ENCODE peak calls at places on chromosome 15, in eight cellular contexts. R, U, S, Z, Y, B, H and V are unnamed samples.

GRCh38 chr15:94324117-94324826 is 92.9 kb downstream of the MCTP2 start:
- DNase-seq in U (no peak), Y (no peak), Z (peak; percentile 28), R (peak; percentile 54), H (peak; percentile 33), S (no peak), B (peak; percentile 70), V (peak; percentile 27)

GRCh38 chr15:31489801-31490646 is 163.4 kb downstream of the KLF13 start:
- DNase-seq in U (peak; percentile 90), S (no peak), B (peak; percentile 78), Z (peak; percentile 39), R (peak; percentile 59), H (no peak), Y (no peak), V (no peak)

GRCh38 chr15:72147416-72147815 is 29.2 kb downstream of the SENP8 start:
- DNase-seq in S (no peak), B (no peak), Z (no peak), R (no peak), U (no peak), H (no peak), Y (no peak), V (no peak)

GRCh38 chr15:23497710-23498111 is 50.7 kb upstream of the GOLGA6L2 start:
- DNase-seq in B (no peak), R (peak; percentile 6), Z (no peak), Y (no peak), H (no peak), S (no peak), U (no peak), V (no peak)

GRCh38 chr15:32029409-32029861 is 880 bp upstream of the CHRNA7 start:
- DNase-seq in Z (no peak), U (no peak), Y (no peak), H (no peak), B (no peak), S (no peak), R (peak; percentile 87), V (no peak)

GRCh38 chr15:94029495-94029894 is 201.9 kb upstream of the MCTP2 start:
- DNase-seq in B (no peak), Z (no peak), Y (no peak), S (no peak), H (no peak), U (no peak), R (no peak), V (peak; percentile 70)

GRCh38 chr15:50257924-50258323 is 7.6 kb downstream of the HDC start:
- DNase-seq in Z (no peak), B (peak; percentile 31), H (no peak), S (no peak), Y (no peak), R (no peak), U (no peak), V (peak; percentile 12)

GRCh38 chr15:42139596-42139995 is 16.8 kb downstream of the PLA2G4F start:
- DNase-seq in H (no peak), R (no peak), U (peak; percentile 78), S (no peak), Z (no peak), B (no peak), Y (no peak), V (no peak)

GRCh38 chr15:29822100-29822684 is at the start of gene TJP1:
- DNase-seq in Y (peak; percentile 69), Z (no peak), S (no peak), H (no peak), R (peak; percentile 88), B (peak; percentile 74), U (no peak), V (peak; percentile 39)

GRCh38 chr15:57562220-57562769 is 29.4 kb upstream of the MYZAP start:
- DNase-seq in H (no peak), S (no peak), Z (no peak), Y (no peak), U (no peak), B (no peak), R (peak; percentile 89), V (no peak)

GRCh38 chr15:93141373-93141790 is 52.4 kb upstream of the RGMA start:
- DNase-seq in U (no peak), H (peak; percentile 13), Y (no peak), B (no peak), R (no peak), Z (no peak), S (no peak), V (no peak)

GRCh38 chr15:87354661-87355410 is 901.7 kb downstream of the NTRK3 start:
- DNase-seq in H (no peak), B (peak; percentile 67), S (no peak), Z (no peak), R (no peak), U (no peak), Y (no peak), V (no peak)

GRCh38 chr15:39919740-39920509 is at the start of gene GPR176:
- DNase-seq in Z (no peak), B (peak; percentile 48), H (peak; percentile 27), S (peak; percentile 13), U (no peak), Y (no peak), R (peak; percentile 59), V (peak; percentile 83)

GRCh38 chr15:83443076-83443847 is 3.9 kb upstream of the SH3GL3 start:
- DNase-seq in U (no peak), Y (no peak), H (no peak), S (no peak), R (no peak), B (no peak), Z (no peak), V (no peak)

GRCh38 chr15:59294961-59295741 is 77.5 kb downstream of the MYO1E start:
- DNase-seq in Y (no peak), Z (no peak), S (no peak), U (no peak), R (no peak), B (peak; percentile 64), H (no peak), V (peak; percentile 69)

GRCh38 chr15:101664303-101664913 is 12.2 kb upstream of the TM2D3 start:
- DNase-seq in S (no peak), R (peak; percentile 27), Z (no peak), H (no peak), U (no peak), Y (no peak), B (no peak), V (no peak)

DNA sequence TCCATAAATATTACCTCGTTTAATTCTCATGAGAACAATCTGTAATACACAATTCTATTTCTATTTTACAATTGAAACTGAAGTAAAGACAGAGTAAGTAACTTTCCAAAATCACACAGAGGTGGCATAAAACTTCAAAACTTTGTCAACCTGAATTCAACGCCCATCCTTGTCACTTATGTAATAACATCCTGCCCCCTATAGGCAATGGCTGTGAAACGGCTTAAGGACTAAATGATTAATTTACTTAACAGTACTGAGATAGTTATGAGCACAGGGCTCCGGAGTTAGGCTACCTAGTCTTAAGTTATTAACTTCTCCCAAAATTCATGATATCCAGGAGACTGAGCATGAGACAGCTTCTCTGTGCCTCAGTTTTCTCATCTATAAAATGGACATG is 293.1 kb upstream of the CHRM5 start:
- DNase-seq in B (peak; percentile 49), Z (no peak), H (no peak), S (no peak), R (no peak), U (no peak), Y (no peak), V (no peak)
- TF ChIP-seq CTCF in B (peak; percentile 25), Z (no peak), H (no peak), S (no peak), R (peak; percentile 62), U (no peak), Y (peak; percentile 41), V (peak; percentile 11)

GRCh38 chr15:100602064-100602821 is at the start of the genes ASB7 and LINS1:
- DNase-seq in H (peak; percentile 99), Z (peak; percentile 100), U (peak; percentile 100), S (peak; percentile 100), R (peak; percentile 100), Y (peak; percentile 99), B (peak; percentile 98), V (peak; percentile 100)
- TF ChIP-seq CTCF in H (no peak), Z (no peak), U (no peak), S (no peak), R (no peak), Y (peak; percentile 48), B (no peak), V (no peak)

DNA sequence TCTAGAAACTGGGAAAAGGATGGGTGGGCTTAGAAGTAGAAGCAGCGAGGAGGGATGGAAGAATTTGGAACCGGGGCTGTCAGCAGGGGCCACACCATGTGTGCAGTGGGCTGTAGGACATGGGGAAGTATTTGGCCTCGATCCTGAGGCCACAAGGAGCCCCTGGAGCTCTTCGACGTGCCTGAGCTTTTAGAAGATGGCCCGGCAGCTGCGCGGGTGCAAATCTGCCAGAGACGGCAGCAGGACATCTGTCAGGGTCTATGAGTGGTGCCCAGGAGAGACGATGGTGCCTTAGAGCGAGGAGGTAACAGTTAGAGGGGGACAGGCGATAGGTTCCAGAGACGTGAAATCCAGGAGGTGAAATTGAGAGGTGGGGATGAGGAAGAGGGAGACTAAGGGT is 321.1 kb downstream of the UACA start:
- DNase-seq in S (no peak), H (no peak), R (no peak), B (no peak), Y (no peak), U (no peak), Z (no peak), V (no peak)
- TF ChIP-seq CTCF in S (no peak), H (no peak), R (no peak), B (no peak), Y (no peak), U (no peak), Z (no peak), V (no peak)

DNA sequence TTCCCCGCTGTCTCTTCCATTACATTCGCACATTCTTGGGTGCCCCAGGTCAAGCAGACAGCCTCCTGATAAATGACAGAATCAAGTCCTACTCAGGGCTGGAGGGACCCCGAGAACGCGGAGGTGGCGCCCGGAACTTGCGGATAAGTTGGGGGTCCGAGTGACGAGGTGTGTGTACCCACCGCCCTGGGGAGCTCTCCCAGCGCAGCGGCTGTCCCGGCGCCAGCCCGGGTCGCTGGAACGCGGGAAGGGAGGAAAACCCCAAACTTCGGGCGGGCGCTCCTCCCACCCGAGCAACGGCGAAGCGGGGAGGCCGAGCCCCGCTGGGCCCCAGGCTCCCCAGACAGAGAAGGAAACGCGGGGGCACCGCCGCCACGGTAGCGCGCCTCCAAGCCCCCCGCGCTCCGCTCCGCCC is 550 bp downstream of the CLN6 start:
- DNase-seq in R (no peak), H (peak; percentile 10), Z (peak; percentile 30), U (peak; percentile 85), S (no peak), Y (no peak), B (peak; percentile 27), V (no peak)
- TF ChIP-seq CTCF in R (no peak), H (no peak), Z (no peak), U (no peak), S (no peak), Y (no peak), B (no peak), V (no peak)

GRCh38 chr15:99961011-99961441 is 227.8 kb upstream of the LYSMD4 start:
- DNase-seq in Y (no peak), B (no peak), U (peak; percentile 75), Z (no peak), R (no peak), S (no peak), H (no peak), V (no peak)
- TF ChIP-seq CTCF in Y (peak; percentile 48), B (no peak), U (no peak), Z (no peak), R (peak; percentile 43), S (no peak), H (no peak), V (no peak)

GRCh38 chr15:66233487-66234415 is 19.8 kb downstream of the MEGF11 start:
- DNase-seq in H (no peak), Z (no peak), U (no peak), Y (no peak), B (peak; percentile 30), R (no peak), S (no peak), V (no peak)
- TF ChIP-seq CTCF in H (no peak), Z (no peak), U (no peak), Y (no peak), B (no peak), R (peak; percentile 41), S (no peak), V (no peak)

GRCh38 chr15:40937762-40938529 is 8.8 kb downstream of the DLL4 start:
- DNase-seq in B (peak; percentile 64), R (no peak), H (no peak), U (no peak), Z (no peak), Y (no peak), S (no peak), V (no peak)
- TF ChIP-seq CTCF in B (peak; percentile 58), R (peak; percentile 42), H (peak; percentile 45), U (no peak), Z (peak; percentile 8), Y (no peak), S (no peak), V (no peak)